ENCODE peak calls at places on chromosomes 16 and 17, in five cellular contexts. M, Q, I, E and Z are unnamed samples.

GRCh38 chr16:47309581-47310312 is 151.1 kb downstream of the ITFG1 start:
- DNase-seq in Q (no peak), I (no peak), M (no peak), E (no peak), Z (no peak)

GRCh38 chr16:6946802-6947201 is 385.8 kb upstream of the RBFOX1 start:
- DNase-seq in M (no peak), E (no peak), I (no peak), Q (no peak), Z (no peak)

GRCh38 chr17:72883351-72883750 is 209.1 kb downstream of the SLC39A11 start:
- DNase-seq in Q (no peak), I (no peak), M (no peak), E (no peak), Z (no peak)

GRCh38 chr17:19904412-19904811 is 36.7 kb upstream of the ULK2 start:
- DNase-seq in I (no peak), Q (peak), M (no peak), E (no peak), Z (no peak)

GRCh38 chr17:10699861-10700260 is 2.5 kb downstream of the ADPRM start:
- DNase-seq in M (no peak), Q (no peak), E (no peak), I (no peak), Z (no peak)

GRCh38 chr17:68036304-68037147 is 991 bp downstream of the KPNA2 start:
- DNase-seq in Q (no peak), M (no peak), E (no peak), I (no peak), Z (no peak)

GRCh38 chr16:66152841-66153525 is 213.5 kb upstream of the CDH5 start:
- DNase-seq in E (no peak), Q (peak), I (no peak), M (peak), Z (no peak)

GRCh38 chr17:50690887-50691549 is 16.7 kb downstream of the ANKRD40 start:
- DNase-seq in E (no peak), Q (no peak), M (peak), I (no peak), Z (no peak)

DNA sequence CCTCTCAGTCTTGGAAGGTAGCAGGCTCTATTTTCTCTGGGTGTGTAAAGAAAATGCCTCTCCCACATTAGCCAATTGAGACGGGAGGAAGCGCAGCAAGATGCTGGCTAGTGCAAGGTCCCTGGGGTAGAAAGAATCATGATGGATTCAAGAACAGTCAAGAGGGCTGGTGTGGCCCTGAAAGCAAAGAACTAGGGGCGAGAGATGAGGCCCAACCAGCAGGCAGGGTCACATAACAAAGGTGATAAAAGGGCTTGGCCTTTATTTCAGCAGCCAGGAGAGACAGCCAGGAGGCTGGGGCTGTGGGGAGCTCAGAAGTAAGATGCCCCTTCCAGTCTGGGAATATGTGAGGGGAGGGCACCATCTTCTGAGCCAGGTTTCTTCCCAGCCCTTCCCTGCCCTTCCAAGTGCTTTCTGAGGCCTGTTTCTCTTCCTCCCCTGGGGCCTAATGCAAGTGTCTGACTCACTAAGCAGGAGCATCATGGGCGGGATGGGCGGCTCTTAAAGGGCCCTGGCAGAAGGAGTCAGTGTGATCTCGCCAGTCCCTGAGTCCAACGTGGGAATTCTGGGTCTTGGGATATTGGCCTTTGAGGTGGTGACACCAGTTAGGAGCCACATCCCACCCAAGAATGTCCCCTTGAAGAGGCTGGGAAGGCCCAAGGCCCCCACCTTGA is 3.9 kb upstream of the NLRC5 start:
- DNase-seq in E (no peak), M (peak), Q (no peak), I (no peak), Z (no peak)
- TF ChIP-seq JUNB in E (no peak), M (no peak), Q (no peak), I (no peak), Z (no peak)

DNA sequence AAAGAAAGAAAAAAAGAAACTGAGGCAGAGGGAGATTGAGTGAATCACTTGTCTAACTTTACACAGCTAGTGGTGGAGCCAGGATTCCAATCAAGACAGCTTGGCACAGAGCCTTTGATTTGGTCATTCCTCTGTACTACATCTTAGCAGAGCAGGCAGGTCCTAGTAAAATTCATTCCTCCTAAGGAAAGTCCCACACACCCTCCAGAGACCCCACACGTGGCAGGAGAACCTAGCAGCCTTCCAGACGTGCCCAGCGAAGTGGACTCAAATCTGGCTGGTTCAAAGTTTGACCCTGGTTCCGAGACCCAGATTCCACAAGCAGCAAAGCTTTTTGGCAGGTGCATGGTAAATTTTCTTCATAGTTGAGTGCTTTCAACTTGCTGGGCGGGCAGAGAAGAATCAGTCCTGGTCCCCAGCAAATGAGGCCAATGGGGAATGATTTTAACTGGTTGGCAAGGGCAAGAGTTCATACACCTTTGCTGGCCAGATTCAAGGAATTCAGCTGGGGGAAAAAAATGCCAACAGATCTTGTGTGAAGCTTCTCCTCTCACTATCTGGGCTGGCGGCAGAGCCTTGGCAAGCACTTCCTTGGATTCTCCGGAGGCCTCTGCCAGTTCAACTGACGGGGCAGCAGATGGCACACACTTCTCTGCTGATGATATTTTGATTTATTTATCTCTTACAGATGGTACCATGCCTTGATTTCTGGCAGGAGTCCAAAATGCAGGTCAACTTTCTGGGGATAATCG is 82.4 kb downstream of the GSG1L start:
- DNase-seq in E (no peak), I (no peak), M (no peak), Q (no peak), Z (no peak)
- TF ChIP-seq JUNB in E (no peak), I (no peak), M (no peak), Q (no peak), Z (no peak)

DNA sequence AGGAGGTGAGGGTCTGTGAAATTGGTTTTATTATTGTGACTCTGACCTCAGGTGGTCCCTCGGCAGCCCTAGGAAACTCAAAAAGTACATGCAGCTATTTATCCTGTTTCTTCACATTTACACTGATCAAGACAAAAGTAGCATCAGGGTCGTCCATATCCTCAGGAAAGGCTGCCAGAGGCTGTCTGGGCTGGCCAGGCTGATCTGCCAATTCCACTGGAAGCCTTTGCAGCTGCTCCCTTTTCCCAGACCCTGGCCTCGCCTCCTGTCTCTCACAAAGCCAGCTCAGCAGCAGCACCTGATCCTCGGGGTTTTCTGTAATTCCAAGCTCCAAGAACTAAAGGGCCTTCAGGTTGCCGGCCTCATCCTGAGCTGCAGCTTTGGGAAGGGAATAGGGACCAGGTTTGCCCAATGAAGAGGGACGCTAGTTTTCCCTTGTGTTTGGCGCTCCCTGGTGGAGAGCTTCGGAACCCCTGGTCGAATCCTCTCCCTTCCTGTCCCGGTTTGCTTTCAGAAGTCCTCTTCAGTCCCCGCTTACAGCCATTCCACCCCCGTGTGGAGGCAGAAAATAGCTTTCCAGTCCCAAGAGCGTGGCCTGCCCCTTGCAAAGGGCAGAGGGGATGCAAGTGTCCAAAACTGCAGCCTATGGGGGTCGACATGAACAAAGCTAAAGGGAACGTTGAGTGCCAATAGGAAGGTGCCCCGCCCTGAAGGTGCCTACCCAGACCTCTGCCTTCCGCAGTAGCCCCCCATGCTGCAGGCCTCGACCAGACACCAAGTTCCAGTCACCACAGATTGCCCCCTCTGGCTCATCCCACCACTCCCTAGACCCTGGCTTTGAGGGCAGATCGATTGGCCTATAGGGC is 13.4 kb downstream of the MFSD6L start:
- DNase-seq in Q (peak), E (no peak), M (peak), I (peak), Z (peak)
- TF ChIP-seq JUNB in Q (no peak), E (no peak), M (no peak), I (no peak), Z (no peak)

GRCh38 chr16:31472559-31473203 is 729 bp downstream of the TGFB1I1 start:
- DNase-seq in I (peak), M (peak), E (no peak), Q (peak), Z (peak)

GRCh38 chr16:31474778-31475738 is 3.1 kb downstream of the TGFB1I1 start:
- DNase-seq in Q (no peak), M (no peak), E (no peak), I (no peak), Z (no peak)

GRCh38 chr16:31473300-31474052 is 1.5 kb downstream of the TGFB1I1 start:
- DNase-seq in M (no peak), I (no peak), E (no peak), Q (no peak), Z (no peak)

GRCh38 chr16:31475949-31476304 is 4.0 kb downstream of the TGFB1I1 start:
- DNase-seq in I (peak), Q (no peak), E (no peak), M (no peak), Z (peak)

GRCh38 chr16:31474173-31474714 is 2.3 kb downstream of the TGFB1I1 start:
- DNase-seq in M (peak), E (no peak), Q (no peak), I (peak), Z (no peak)
- TF ChIP-seq JUNB in M (no peak), E (no peak), Q (no peak), I (no peak), Z (no peak)

GRCh38 chr17:77088455-77089117 is 52.2 kb upstream of the SEC14L1 start:
- DNase-seq in Q (peak), M (peak), I (peak), E (peak), Z (peak)

GRCh38 chr17:77085916-77086432 is 54.8 kb upstream of the SEC14L1 start:
- DNase-seq in I (no peak), M (no peak), E (no peak), Q (no peak), Z (no peak)

GRCh38 chr17:77086433-77087010 is 54.2 kb upstream of the SEC14L1 start:
- DNase-seq in M (peak), I (peak), E (no peak), Q (peak), Z (peak)

GRCh38 chr17:77087650-77088454 is 52.9 kb upstream of the SEC14L1 start:
- DNase-seq in I (no peak), M (no peak), E (no peak), Q (no peak), Z (no peak)

GRCh38 chr17:77083547-77083946 is 57.2 kb upstream of the SEC14L1 start:
- DNase-seq in E (no peak), M (no peak), I (no peak), Q (no peak), Z (no peak)
- TF ChIP-seq JUNB in E (no peak), M (no peak), I (no peak), Q (no peak), Z (no peak)

DNA sequence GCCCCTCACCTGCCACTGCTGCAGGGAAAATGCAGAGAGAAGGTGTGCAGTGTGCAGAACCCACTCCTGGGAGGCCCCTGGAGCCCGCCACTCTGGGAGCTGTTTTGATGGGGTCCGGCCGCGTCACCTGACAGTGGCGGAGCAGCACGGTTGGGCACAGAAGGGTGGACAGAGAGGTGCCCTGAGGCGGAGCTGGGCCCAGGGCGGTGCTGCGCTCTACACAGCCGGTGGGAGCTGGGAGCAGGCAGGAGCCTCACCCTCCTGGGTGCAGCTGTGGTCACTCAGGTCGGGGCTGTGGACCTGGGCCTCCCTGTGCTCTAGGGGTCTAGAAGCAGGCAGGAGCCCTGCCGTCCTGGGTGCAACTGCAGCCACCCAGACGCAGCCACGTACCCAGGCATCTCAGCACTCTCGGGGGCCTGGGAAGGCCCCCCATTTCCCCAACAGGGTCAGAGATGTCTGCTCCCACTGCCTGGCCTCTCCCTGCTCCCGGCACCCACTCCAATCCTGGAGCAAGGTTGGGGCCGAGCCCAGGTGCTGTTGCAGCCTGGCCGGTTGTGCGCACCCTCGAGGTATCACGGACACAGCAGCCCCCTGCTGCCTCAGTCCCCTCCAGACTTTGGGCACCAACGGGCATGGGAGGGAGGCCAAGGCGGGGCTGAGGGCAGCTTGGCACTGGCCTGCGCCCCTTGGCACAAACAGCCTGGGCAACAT is 304.4 kb upstream of the AXIN2 start:
- DNase-seq in E (no peak), Q (no peak), M (no peak), I (no peak), Z (no peak)
- TF ChIP-seq JUNB in E (no peak), Q (no peak), M (no peak), I (no peak), Z (no peak)

DNA sequence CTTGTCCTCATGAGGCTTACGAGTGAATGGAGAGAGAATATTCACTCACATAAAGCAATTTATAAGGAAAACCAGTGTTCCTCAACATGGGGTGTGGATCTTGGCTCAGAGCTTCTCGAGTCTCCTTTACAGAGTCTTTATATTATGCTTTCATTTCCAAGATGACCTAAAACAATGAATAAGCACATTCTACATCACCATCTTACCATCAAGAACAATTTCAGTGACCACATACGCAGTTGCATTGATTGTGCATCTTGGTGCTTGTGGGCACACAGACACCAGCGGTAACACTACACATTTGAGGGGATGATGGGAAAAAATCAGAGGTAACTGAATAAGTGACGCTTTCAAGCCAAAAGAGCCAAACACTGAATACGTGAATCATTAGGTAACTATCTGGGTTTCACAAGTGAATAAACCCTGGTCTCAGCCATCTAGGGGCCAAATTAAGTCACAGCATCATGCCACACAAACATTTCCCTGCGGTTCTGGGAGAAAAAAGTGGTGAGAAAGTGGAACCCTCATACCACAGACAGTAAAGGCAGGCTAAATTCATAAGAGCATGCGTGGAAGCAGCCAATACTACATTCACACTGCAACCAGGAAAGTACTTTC is 9.4 kb downstream of the CWC25 start:
- DNase-seq in M (peak), Q (no peak), E (no peak), I (no peak), Z (peak)
- TF ChIP-seq JUNB in M (no peak), Q (no peak), E (no peak), I (no peak), Z (no peak)

GRCh38 chr17:41534899-41535546 is 6.9 kb upstream of the KRT19 start:
- DNase-seq in Q (no peak), I (no peak), E (no peak), M (no peak), Z (no peak)
- TF ChIP-seq JUNB in Q (no peak), I (no peak), E (no peak), M (no peak), Z (no peak)

DNA sequence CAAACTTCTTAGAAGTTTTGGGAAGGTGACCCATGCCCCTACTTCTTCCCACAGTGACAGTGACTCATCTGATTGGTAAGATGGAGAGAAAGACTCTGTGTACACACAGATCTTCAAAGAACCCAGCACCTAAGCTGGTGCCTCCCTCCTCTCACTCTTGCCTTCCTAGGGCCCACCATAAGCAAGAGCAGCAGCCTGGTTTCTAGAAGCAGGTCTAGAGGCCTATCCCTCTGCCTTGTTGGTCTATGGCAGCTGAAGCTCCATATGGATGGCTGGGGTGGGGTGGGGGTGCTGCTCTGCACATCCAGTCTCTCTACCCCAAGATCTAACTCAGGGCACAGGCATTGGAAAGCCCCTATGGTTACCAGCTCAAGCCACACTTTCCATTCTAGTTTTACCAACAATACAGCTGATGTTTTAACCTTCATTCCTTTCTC is 47.5 kb downstream of the STAT3 start:
- DNase-seq in M (no peak), E (no peak), I (no peak), Q (no peak), Z (no peak)
- TF ChIP-seq JUNB in M (no peak), E (no peak), I (no peak), Q (no peak), Z (no peak)